ENCODE peak calls at places on chromosomes 1 and 21, in eight cellular contexts. U is adipocyte; C is BJ; A is transverse colon; J is pancreas; B is CD8-positive, alpha-beta memory T cell; O is Panc1; F is small intestine. Y is an unnamed sample. For H3K36me3, the result is how much of the 10 kb centered on the place peaks cover.

GRCh38 chr1:24102966-24103365 is 9.0 kb downstream of the MYOM3 start:
- DNase-seq in B (no peak), F (no peak), U (no peak), J (no peak), O (no peak), C (no peak), A (no peak), Y (no peak)

GRCh38 chr1:30523055-30524020 is 200.0 kb downstream of the MATN1 start:
- DNase-seq in O (no peak), J (no peak), A (no peak), C (peak), F (no peak), U (peak), B (no peak), Y (no peak)

GRCh38 chr1:91876751-91877573 is 9.0 kb downstream of the TGFBR3 start:
- DNase-seq in C (no peak), U (peak), B (no peak), F (no peak), O (no peak), J (no peak), A (no peak), Y (no peak)

GRCh38 chr1:2787163-2787911 is 14.2 kb downstream of the TTC34 start:
- DNase-seq in J (peak), B (no peak), C (no peak), F (no peak), U (no peak), A (no peak), O (no peak), Y (peak)

GRCh38 chr1:183694035-183694434 is 40.9 kb upstream of the APOBEC4 start:
- DNase-seq in J (no peak), A (no peak), F (no peak), O (no peak), U (no peak), C (no peak), B (no peak), Y (no peak)

GRCh38 chr1:230807551-230808267 is 60.5 kb downstream of the CAPN9 start:
- DNase-seq in J (no peak), F (no peak), A (no peak), B (no peak), U (no peak), O (no peak), C (no peak), Y (no peak)

GRCh38 chr1:3105167-3105863 is 36.3 kb downstream of the PRDM16 start:
- DNase-seq in A (no peak), B (no peak), U (peak), J (no peak), O (no peak), F (no peak), C (no peak), Y (no peak)

GRCh38 chr1:76006234-76006633 is 68.3 kb upstream of the ST6GALNAC3 start:
- DNase-seq in C (no peak), B (no peak), O (no peak), J (no peak), A (no peak), U (peak), F (no peak), Y (no peak)

GRCh38 chr1:117820096-117820495 is 109.3 kb downstream of the GDAP2 start:
- DNase-seq in O (no peak), A (no peak), B (no peak), U (no peak), J (no peak), F (no peak), C (no peak), Y (no peak)

GRCh38 chr1:159442428-159442827 is 2.9 kb downstream of the OR10J1 start:
- DNase-seq in C (no peak), F (no peak), B (no peak), O (no peak), J (no peak), U (no peak), A (no peak), Y (no peak)

GRCh38 chr1:115140442-115141144 is 51.3 kb upstream of the TSPAN2 start:
- DNase-seq in F (no peak), J (no peak), B (no peak), U (no peak), C (no peak), A (no peak), O (no peak), Y (no peak)

GRCh38 chr1:32470991-32471694 is 6.3 kb downstream of the ZBTB8B start:
- DNase-seq in B (no peak), U (peak), J (no peak), O (no peak), F (no peak), A (no peak), C (no peak), Y (no peak)

GRCh38 chr21:46246345-46246744 is 17.8 kb upstream of the LSS start:
- DNase-seq in C (no peak), B (no peak), A (no peak), J (no peak), F (no peak), U (no peak), O (no peak), Y (no peak)

GRCh38 chr21:46243325-46243724 is 14.8 kb upstream of the LSS start:
- DNase-seq in A (no peak), U (no peak), F (no peak), J (no peak), C (no peak), B (no peak), O (no peak), Y (no peak)

GRCh38 chr21:46244602-46245001 is 16.0 kb upstream of the LSS start:
- DNase-seq in B (no peak), J (no peak), F (no peak), A (no peak), U (no peak), C (no peak), O (no peak), Y (no peak)

GRCh38 chr21:46245213-46245915 is 16.8 kb upstream of the LSS start:
- DNase-seq in C (no peak), O (no peak), A (no peak), U (no peak), J (no peak), F (no peak), B (no peak), Y (no peak)

GRCh38 chr21:46243865-46244490 is 15.4 kb upstream of the LSS start:
- DNase-seq in C (no peak), F (no peak), B (no peak), O (no peak), A (no peak), U (no peak), J (no peak), Y (no peak)
- H3K36me3 ChIP-seq in C (under half), F (under half), B (half or more), O (under half), A (under half), U (half or more), J (under half), Y (under half)

DNA sequence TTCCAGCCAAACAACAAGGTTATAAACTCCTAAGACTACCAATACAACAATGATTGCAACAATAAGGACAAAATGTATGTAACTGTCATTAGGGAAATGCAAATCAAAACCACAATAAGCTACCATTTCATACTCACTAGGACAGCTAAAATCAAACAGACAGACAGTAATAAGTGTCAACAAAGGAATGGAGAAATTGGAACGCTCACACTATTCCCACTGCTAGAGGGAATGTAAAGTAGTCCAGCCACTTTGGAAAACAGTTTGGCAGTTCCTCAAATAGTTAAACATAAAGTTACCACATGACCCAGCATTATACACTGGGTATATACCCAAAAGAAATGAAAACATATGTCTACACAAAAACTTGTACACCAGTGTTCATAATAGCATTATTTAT is 9.3 kb downstream of the PRKAB2 start:
- DNase-seq in C (no peak), B (no peak), O (no peak), U (no peak), A (no peak), J (no peak), F (no peak), Y (no peak)
- H3K36me3 ChIP-seq in C (under half), B (under half), O (under half), U (half or more), A (under half), J (under half), F (under half), Y (under half)

GRCh38 chr1:68338107-68338506 is 105.8 kb upstream of the WLS start:
- DNase-seq in O (no peak), C (no peak), F (no peak), U (no peak), A (no peak), B (no peak), J (no peak), Y (no peak)
- H3K36me3 ChIP-seq in O (under half), C (under half), F (under half), U (under half), A (under half), B (under half), J (under half), Y (under half)

GRCh38 chr1:229479660-229480399 is 28.3 kb downstream of the NUP133 start:
- DNase-seq in C (no peak), F (no peak), B (no peak), U (no peak), J (no peak), A (no peak), O (no peak), Y (no peak)
- H3K36me3 ChIP-seq in C (under half), F (under half), B (under half), U (half or more), J (under half), A (under half), O (under half), Y (half or more)

GRCh38 chr21:34522284-34522683 is 10.3 kb upstream of the KCNE1 start:
- DNase-seq in U (no peak), B (no peak), F (peak), C (no peak), J (no peak), A (peak), O (no peak), Y (no peak)

GRCh38 chr21:34521561-34521960 is 9.6 kb upstream of the KCNE1 start:
- DNase-seq in U (no peak), J (no peak), O (no peak), B (no peak), C (no peak), A (no peak), F (peak), Y (no peak)

GRCh38 chr21:34519694-34520093 is 7.7 kb upstream of the KCNE1 start:
- DNase-seq in U (no peak), B (no peak), O (no peak), J (no peak), A (no peak), F (no peak), C (no peak), Y (no peak)

GRCh38 chr21:34519013-34519412 is 7.0 kb upstream of the KCNE1 start:
- DNase-seq in J (no peak), F (no peak), O (no peak), B (no peak), C (no peak), A (no peak), U (no peak), Y (no peak)

DNA sequence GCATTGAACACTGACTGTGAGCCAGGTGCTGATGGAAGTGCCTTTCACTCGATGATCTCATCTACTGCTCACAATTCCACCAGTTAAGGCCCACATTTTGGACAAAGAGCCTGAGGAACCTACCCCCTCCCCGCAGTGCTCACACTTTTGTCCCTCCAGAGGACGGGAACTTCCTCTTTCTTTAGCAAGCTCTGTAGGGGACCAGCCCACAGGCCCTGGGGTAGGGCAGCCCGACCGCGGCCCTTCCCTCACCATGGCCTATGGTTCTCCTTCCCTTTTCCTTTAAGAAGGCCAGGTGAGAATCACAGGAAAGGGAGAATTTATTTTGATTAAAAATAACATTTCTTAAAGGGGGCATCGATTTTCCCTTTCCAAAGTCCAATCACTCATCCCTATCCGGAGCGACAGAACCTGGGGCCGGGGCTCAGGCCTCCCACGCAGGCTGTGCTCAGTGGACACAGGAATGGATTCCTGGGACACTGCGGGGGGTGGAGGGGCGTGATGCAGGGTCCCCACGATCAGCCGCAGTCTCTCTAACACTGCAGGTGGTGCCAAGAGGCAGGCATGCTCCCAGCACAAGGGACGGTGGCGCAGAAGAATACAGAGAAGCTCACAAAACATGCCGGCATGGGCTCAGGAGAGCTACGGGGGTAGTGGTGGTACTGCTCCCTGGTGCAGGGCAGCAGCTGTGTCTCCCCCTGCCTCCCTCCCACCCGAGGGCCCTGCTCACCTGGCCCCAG is 8.9 kb upstream of the KCNE1 start:
- DNase-seq in J (no peak), U (no peak), O (no peak), C (no peak), F (no peak), B (no peak), A (no peak), Y (no peak)
- H3K36me3 ChIP-seq in J (under half), U (half or more), O (under half), C (under half), F (under half), B (under half), A (under half), Y (under half)